ENCODE peak calls at places on chromosomes 16 and 17, in nine cellular contexts. D, M, V, F, A, O, Z, X and R are unnamed samples.
A peak's percentile ranks its signal among the peaks of the same experiment; 100 is the strongest.

GRCh38 chr16:51994597-51994996 is 552.3 kb downstream of the TOX3 start:
- DNase-seq in F (no peak), X (no peak), A (no peak), Z (no peak), V (no peak), M (no peak), D (peak; percentile 58), O (peak; percentile 51), R (no peak)

GRCh38 chr17:40309938-40310510 is 1.0 kb downstream of the RARA start:
- DNase-seq in X (peak; percentile 28), O (no peak), V (no peak), F (no peak), Z (no peak), D (no peak), A (no peak), M (no peak), R (no peak)

GRCh38 chr17:29857823-29858222 is 72.2 kb downstream of the SSH2 start:
- DNase-seq in M (no peak), D (no peak), F (no peak), O (no peak), V (no peak), Z (no peak), A (no peak), X (no peak), R (no peak)

GRCh38 chr16:56423584-56424403 is 1.6 kb downstream of the AMFR start:
- DNase-seq in O (no peak), Z (no peak), F (no peak), M (peak; percentile 4), A (no peak), V (no peak), D (no peak), X (no peak), R (no peak)

GRCh38 chr16:55390838-55391237 is 66.8 kb downstream of the IRX6 start:
- DNase-seq in D (no peak), A (no peak), X (no peak), M (no peak), Z (no peak), V (no peak), F (no peak), O (no peak), R (no peak)

GRCh38 chr16:88430524-88431446 is 22.3 kb upstream of the ZFPM1 start:
- DNase-seq in X (peak; percentile 40), V (no peak), A (no peak), O (no peak), M (no peak), Z (no peak), F (no peak), D (no peak), R (no peak)

GRCh38 chr17:4573682-4574081 is 10.6 kb upstream of the SMTNL2 start:
- DNase-seq in M (no peak), X (peak; percentile 67), A (no peak), F (no peak), D (peak; percentile 41), V (no peak), O (no peak), Z (no peak), R (no peak)

GRCh38 chr16:84308120-84308519 is 13.4 kb downstream of the WFDC1 start:
- DNase-seq in V (peak; percentile 54), O (peak; percentile 84), X (peak; percentile 41), F (no peak), A (no peak), D (peak; percentile 19), M (no peak), Z (no peak), R (no peak)

GRCh38 chr17:11908711-11909146 is 88.5 kb downstream of the ZNF18 start:
- DNase-seq in X (no peak), A (no peak), M (no peak), O (no peak), F (no peak), D (no peak), V (no peak), Z (no peak), R (no peak)

GRCh38 chr17:77481476-77482374 is 341.0 kb downstream of the SEC14L1 start:
- DNase-seq in Z (no peak), O (peak; percentile 37), V (no peak), D (no peak), F (no peak), A (no peak), M (no peak), X (no peak), R (no peak)

GRCh38 chr16:346587-346986 is 5.9 kb downstream of the AXIN1 start:
- DNase-seq in A (no peak), F (no peak), Z (no peak), V (no peak), D (no peak), M (no peak), O (no peak), X (no peak), R (peak; percentile 60)

GRCh38 chr17:3935140-3935542 is 18.9 kb upstream of the P2RX1 start:
- DNase-seq in O (peak; percentile 88), D (peak; percentile 53), X (peak; percentile 68), A (no peak), F (no peak), M (peak; percentile 64), V (peak; percentile 89), Z (no peak), R (peak; percentile 63)

GRCh38 chr17:14595656-14596055 is 294.8 kb downstream of the HS3ST3B1 start:
- DNase-seq in M (no peak), X (no peak), O (no peak), F (no peak), A (no peak), Z (no peak), V (no peak), D (no peak), R (no peak)

GRCh38 chr17:60315650-60316049 is 76.3 kb downstream of the USP32 start:
- DNase-seq in X (no peak), V (peak; percentile 39), O (no peak), M (peak; percentile 20), A (no peak), D (no peak), Z (no peak), F (no peak), R (no peak)

GRCh38 chr17:7888184-7888920 is at the start of gene CHD3:
- DNase-seq in O (peak; percentile 12), D (peak; percentile 9), V (no peak), Z (no peak), X (no peak), A (no peak), F (no peak), M (no peak), R (no peak)

GRCh38 chr17:46853896-46854444 is 2.6 kb downstream of the WNT9B start:
- DNase-seq in X (no peak), A (no peak), O (no peak), D (no peak), Z (no peak), F (no peak), M (peak; percentile 30), V (no peak), R (peak; percentile 18)